ENCODE peak calls at places on chromosomes 2 and 18, in seven cellular contexts. D is right lobe of liver; F is CD4-positive, CD25-positive, alpha-beta regulatory T cell; S is AG08395; R is CD4-positive, alpha-beta memory T cell; I is stimulated activated CD4-positive, alpha-beta T cell treated with anti-CD3 and anti-CD28 coated beads, TNF-alpha, amount 100 ng/mL, for 24 hours; G is head of caudate nucleus. Z is an unnamed sample.

GRCh38 chr2:157336137-157336721 is 10.6 kb upstream of the ERMN start:
- DNase-seq in D (no peak), F (peak; percentile 68), S (peak; percentile 20), R (no peak), I (peak; percentile 14), G (peak; percentile 55), Z (no peak)

GRCh38 chr2:83081835-83082522 is 1377.1 kb downstream of the SUCLG1 start:
- DNase-seq in D (no peak), F (no peak), S (peak; percentile 6), R (no peak), I (no peak), G (no peak), Z (no peak)

GRCh38 chr2:140658766-140659165 is 1472.0 kb downstream of the LRP1B start:
- DNase-seq in D (no peak), F (no peak), S (no peak), R (no peak), I (no peak), G (no peak), Z (no peak)

GRCh38 chr18:37375181-37375580 is 190.4 kb downstream of the CELF4 start:
- DNase-seq in D (no peak), F (no peak), S (no peak), R (no peak), I (no peak), G (no peak), Z (no peak)

GRCh38 chr18:55386545-55386944 is 201.4 kb downstream of the TCF4 start:
- DNase-seq in D (no peak), F (no peak), S (no peak), R (no peak), I (no peak), G (no peak), Z (no peak)

GRCh38 chr2:222919841-222920609 is 59.2 kb downstream of the ACSL3 start:
- DNase-seq in D (no peak), F (no peak), S (peak; percentile 94), R (no peak), I (no peak), G (no peak), Z (peak; percentile 92)

GRCh38 chr2:234444888-234445287 is 52.0 kb downstream of the ARL4C start:
- DNase-seq in D (no peak), F (peak; percentile 59), S (peak; percentile 95), R (peak; percentile 71), I (peak; percentile 52), G (no peak), Z (peak; percentile 57)

GRCh38 chr2:219124379-219125110 is 36.1 kb downstream of the NHEJ1 start:
- DNase-seq in D (no peak), F (no peak), S (no peak), R (no peak), I (no peak), G (no peak), Z (no peak)

GRCh38 chr2:149740490-149740889 is 152.9 kb upstream of the MMADHC start:
- DNase-seq in D (no peak), F (no peak), S (no peak), R (no peak), I (no peak), G (no peak), Z (no peak)

GRCh38 chr18:7272268-7273049 is 41.6 kb downstream of the LRRC30 start:
- DNase-seq in D (peak; percentile 66), F (no peak), S (peak; percentile 31), R (no peak), I (no peak), G (peak; percentile 80), Z (peak; percentile 28)

GRCh38 chr2:68857855-68858456 is 13.2 kb downstream of the BMP10 start:
- DNase-seq in D (no peak), F (no peak), S (no peak), R (no peak), I (no peak), G (no peak), Z (no peak)

GRCh38 chr2:144402282-144402681 is 117.6 kb downstream of the ZEB2 start:
- DNase-seq in D (no peak), F (no peak), S (peak; percentile 10), R (no peak), I (no peak), G (peak; percentile 55), Z (no peak)

GRCh38 chr2:18046017-18046416 is 167.6 kb downstream of the KCNS3 start:
- DNase-seq in D (no peak), F (no peak), S (no peak), R (no peak), I (no peak), G (no peak), Z (no peak)

GRCh38 chr2:181404472-181404871 is 52.7 kb upstream of the ITGA4 start:
- DNase-seq in D (no peak), F (no peak), S (no peak), R (no peak), I (no peak), G (no peak), Z (no peak)

GRCh38 chr2:233129351-233129978 is 69.3 kb downstream of the INPP5D start:
- DNase-seq in D (no peak), F (no peak), S (no peak), R (no peak), I (no peak), G (no peak), Z (no peak)

GRCh38 chr2:69773201-69773600 is 31.3 kb downstream of the ANXA4 start:
- DNase-seq in D (no peak), F (peak; percentile 18), S (peak; percentile 55), R (no peak), I (no peak), G (no peak), Z (no peak)

GRCh38 chr2:132392211-132392610 is 24.4 kb upstream of the GPR39 start:
- DNase-seq in D (no peak), F (no peak), S (no peak), R (no peak), I (no peak), G (no peak), Z (no peak)

GRCh38 chr2:171083426-171083825 is 77.3 kb downstream of the TLK1 start:
- DNase-seq in D (no peak), F (no peak), S (no peak), R (no peak), I (no peak), G (no peak), Z (no peak)

GRCh38 chr2:238857929-238858328 is 10.0 kb downstream of the TWIST2 start:
- DNase-seq in D (no peak), F (no peak), S (no peak), R (no peak), I (no peak), G (peak; percentile 34), Z (no peak)

GRCh38 chr2:113876503-113877387 is 13.1 kb upstream of the ACTR3 start:
- DNase-seq in D (no peak), F (peak; percentile 97), S (no peak), R (peak; percentile 86), I (peak; percentile 64), G (peak; percentile 48), Z (no peak)

GRCh38 chr2:230881840-230882239 is 17.1 kb downstream of the ITM2C start:
- DNase-seq in D (peak; percentile 28), F (no peak), S (no peak), R (no peak), I (no peak), G (no peak), Z (no peak)

GRCh38 chr18:37393945-37394609 is 171.5 kb downstream of the CELF4 start:
- DNase-seq in D (peak; percentile 72), F (no peak), S (peak; percentile 95), R (no peak), I (no peak), G (peak; percentile 92), Z (peak; percentile 41)

GRCh38 chr2:20247084-20247483 is 22.2 kb upstream of the SDC1 start:
- DNase-seq in D (no peak), F (no peak), S (no peak), R (no peak), I (no peak), G (no peak), Z (no peak)

GRCh38 chr18:3458952-3459853 is 9.2 kb downstream of the TGIF1 start:
- DNase-seq in D (no peak), F (no peak), S (no peak), R (peak; percentile 42), I (no peak), G (no peak), Z (no peak)

GRCh38 chr2:100189395-100189794 is 47.0 kb upstream of the AFF3 start:
- DNase-seq in D (no peak), F (no peak), S (no peak), R (no peak), I (no peak), G (no peak), Z (no peak)

GRCh38 chr2:239368906-239369584 is 31.8 kb downstream of the HDAC4 start:
- DNase-seq in D (peak; percentile 43), F (no peak), S (no peak), R (no peak), I (no peak), G (peak; percentile 36), Z (no peak)

GRCh38 chr2:65413610-65414009 is 18.8 kb downstream of the SPRED2 start:
- DNase-seq in D (no peak), F (no peak), S (no peak), R (no peak), I (no peak), G (no peak), Z (no peak)

GRCh38 chr2:143284087-143284675 is 155.0 kb downstream of the ARHGAP15 start:
- DNase-seq in D (no peak), F (peak; percentile 64), S (peak; percentile 14), R (peak; percentile 46), I (no peak), G (no peak), Z (no peak)

GRCh38 chr18:33440384-33441043 is at the start of gene CCDC178:
- DNase-seq in D (no peak), F (no peak), S (no peak), R (no peak), I (no peak), G (peak; percentile 73), Z (no peak)

GRCh38 chr2:101387151-101387807 is at the start of gene CREG2:
- DNase-seq in D (peak; percentile 79), F (peak; percentile 67), S (peak; percentile 71), R (no peak), I (peak; percentile 59), G (peak; percentile 86), Z (no peak)

GRCh38 chr2:241508240-241508509 is 209 bp downstream of the STK25 start:
- DNase-seq in D (no peak), F (no peak), S (no peak), R (peak; percentile 60), I (no peak), G (no peak), Z (no peak)

GRCh38 chr2:195498176-195498575 is 158.8 kb upstream of the SLC39A10 start:
- DNase-seq in D (no peak), F (peak; percentile 79), S (no peak), R (peak; percentile 64), I (peak; percentile 33), G (no peak), Z (no peak)

GRCh38 chr18:44586782-44587524 is 93.7 kb upstream of the SETBP1 start:
- DNase-seq in D (no peak), F (no peak), S (no peak), R (no peak), I (no peak), G (peak; percentile 48), Z (no peak)

GRCh38 chr2:217523246-217523645 is 479.5 kb downstream of the TNS1 start:
- DNase-seq in D (no peak), F (no peak), S (no peak), R (no peak), I (no peak), G (no peak), Z (no peak)

GRCh38 chr18:76121049-76121448 is 374.0 kb downstream of the ZNF516 start:
- DNase-seq in D (no peak), F (no peak), S (no peak), R (no peak), I (no peak), G (no peak), Z (no peak)

GRCh38 chr2:236823976-236824375 is 254.4 kb downstream of the ACKR3 start:
- DNase-seq in D (no peak), F (no peak), S (no peak), R (no peak), I (no peak), G (no peak), Z (no peak)

GRCh38 chr2:54558188-54558975 is 102.3 kb downstream of the SPTBN1 start:
- DNase-seq in D (peak; percentile 82), F (peak; percentile 87), S (peak; percentile 40), R (peak; percentile 85), I (peak; percentile 65), G (peak; percentile 52), Z (no peak)

GRCh38 chr2:104375206-104375605 is 478.7 kb upstream of the POU3F3 start:
- DNase-seq in D (no peak), F (no peak), S (no peak), R (no peak), I (no peak), G (no peak), Z (no peak)